ENCODE peak calls at places on chromosomes 5 and 9, in six cellular contexts. U is A549, B is bronchial epithelial cell, I is spleen, G is pancreas, V is uterus. W is an unnamed sample.

GRCh38 chr9:117448066-117448465 is 33.2 kb upstream of the ASTN2 start:
- DNase-seq in U (no peak), I (no peak), V (no peak), B (peak; percentile 3), G (no peak), W (no peak)

GRCh38 chr9:100602302-100602930 is 24.5 kb downstream of the CAVIN4 start:
- DNase-seq in G (no peak), I (no peak), B (peak; percentile 74), U (peak; percentile 64), V (no peak), W (no peak)

GRCh38 chr5:120304653-120305052 is 159.4 kb upstream of the PRR16 start:
- DNase-seq in U (no peak), I (no peak), B (peak; percentile 71), V (no peak), G (no peak), W (no peak)

GRCh38 chr5:136356747-136357469 is 8.4 kb downstream of the TRPC7 start:
- DNase-seq in V (no peak), B (no peak), G (no peak), I (peak; percentile 57), U (no peak), W (no peak)

GRCh38 chr9:116075191-116075590 is 78.4 kb upstream of the PAPPA start:
- DNase-seq in B (peak; percentile 77), I (no peak), U (peak; percentile 38), V (no peak), G (no peak), W (peak; percentile 12)

GRCh38 chr5:146967646-146968045 is 89.1 kb upstream of the PPP2R2B start:
- DNase-seq in U (no peak), I (no peak), G (no peak), B (no peak), V (no peak), W (no peak)

GRCh38 chr9:121888438-121888775 is 204.7 kb downstream of the TTLL11 start:
- DNase-seq in I (no peak), V (no peak), B (no peak), U (peak; percentile 26), G (no peak), W (peak; percentile 86)

GRCh38 chr5:173396311-173396993 is 68.2 kb upstream of the STC2 start:
- DNase-seq in V (no peak), B (no peak), U (peak; percentile 20), I (no peak), G (no peak), W (no peak)

GRCh38 chr5:159052282-159053011 is 47.3 kb downstream of the EBF1 start:
- DNase-seq in V (no peak), B (no peak), U (no peak), G (no peak), I (no peak), W (no peak)

GRCh38 chr5:159051431-159052281 is 48.1 kb downstream of the EBF1 start:
- DNase-seq in G (no peak), U (no peak), V (peak; percentile 56), B (no peak), I (peak; percentile 88), W (no peak)

GRCh38 chr5:159048298-159048697 is 51.4 kb downstream of the EBF1 start:
- DNase-seq in G (no peak), V (no peak), B (no peak), U (peak; percentile 4), I (no peak), W (no peak)

GRCh38 chr5:159050408-159051091 is 49.2 kb downstream of the EBF1 start:
- DNase-seq in I (no peak), B (no peak), U (no peak), G (no peak), V (peak; percentile 34), W (peak; percentile 52)

GRCh38 chr5:159049844-159050318 is 49.8 kb downstream of the EBF1 start:
- DNase-seq in V (peak; percentile 44), B (peak; percentile 8), I (no peak), G (no peak), U (peak; percentile 10), W (peak; percentile 60)
- TF ChIP-seq CTCF in V (peak; percentile 62), B (peak; percentile 12), I (peak; percentile 38), G (no peak), U (peak; percentile 32), W (peak; percentile 62)

DNA sequence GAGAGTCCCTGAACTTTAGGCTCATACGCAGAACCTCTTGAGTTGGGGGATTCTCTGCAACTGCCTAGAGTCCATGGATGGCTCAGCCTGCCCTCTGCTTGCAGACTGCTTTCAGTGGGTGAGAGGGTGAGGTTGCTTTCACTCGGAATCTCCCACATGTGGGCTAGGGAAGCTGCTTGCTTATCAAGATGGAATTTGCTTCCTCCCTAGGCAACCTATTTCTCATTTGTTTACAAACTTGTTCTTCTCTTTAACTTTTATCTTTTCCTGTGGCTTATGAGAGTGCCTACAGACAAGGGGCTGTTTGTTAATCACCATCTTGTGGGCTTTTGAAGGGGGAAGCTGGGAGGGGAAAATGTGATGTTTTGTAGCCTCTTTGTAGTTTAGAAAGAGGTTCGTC is 10.0 kb downstream of the TLE4 start:
- DNase-seq in U (peak; percentile 11), V (no peak), B (peak; percentile 82), G (no peak), I (no peak), W (peak; percentile 62)
- H3K4me3 ChIP-seq in U (no peak overlapping the region), V (no peak overlapping the region), B (no peak overlapping the region), G (no peak overlapping the region), I (no peak overlapping the region), W (no peak overlapping the region)

DNA sequence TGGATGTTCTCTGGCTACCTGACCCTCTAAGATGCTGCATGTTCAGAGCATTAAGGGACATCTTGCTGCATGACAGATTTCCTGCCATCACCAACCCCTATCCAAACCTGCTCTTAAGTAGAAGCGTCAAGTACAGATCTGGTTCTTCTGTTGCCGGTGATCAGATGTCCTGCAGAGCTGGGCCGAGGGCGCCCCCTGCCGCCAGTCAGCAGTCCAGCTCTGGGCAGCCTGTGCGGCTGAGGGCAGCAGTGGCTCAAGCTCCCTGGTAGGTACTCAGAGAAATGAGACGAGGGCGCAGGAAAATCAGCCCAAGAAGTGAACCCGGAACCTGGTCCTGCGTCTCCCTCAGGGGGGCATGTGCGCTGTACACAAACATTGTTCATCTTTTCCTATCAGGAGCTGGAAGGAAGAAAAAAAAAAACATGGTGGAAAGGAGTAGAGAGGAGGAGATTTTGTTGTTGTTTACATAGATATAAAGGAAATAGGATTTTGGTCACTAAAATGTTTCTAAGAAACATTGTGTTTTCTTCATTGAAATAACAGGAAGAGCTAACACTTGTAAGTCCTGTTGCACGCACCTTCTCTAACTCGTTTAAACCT is 95.8 kb downstream of the CFAP90 start:
- DNase-seq in U (peak; percentile 72), I (no peak), V (no peak), G (peak; percentile 25), B (peak; percentile 49), W (no peak)
- TF ChIP-seq CTCF in U (peak; percentile 54), I (peak; percentile 37), V (peak; percentile 51), G (peak; percentile 51), B (peak; percentile 93), W (peak; percentile 80)

GRCh38 chr5:124655943-124656459 is 90.4 kb downstream of the ZNF608 start:
- DNase-seq in I (no peak), U (peak; percentile 91), B (peak; percentile 96), G (peak; percentile 63), V (no peak), W (peak; percentile 80)
- H3K4me3 ChIP-seq in I (no peak overlapping the region), U (peak overlapping the region; percentile 7), B (no peak overlapping the region), G (no peak overlapping the region), V (no peak overlapping the region), W (peak overlapping the region; percentile 14)

GRCh38 chr9:132644251-132644650 is 25.5 kb downstream of the DDX31 start:
- DNase-seq in U (peak; percentile 38), B (no peak), G (no peak), V (no peak), I (no peak), W (no peak)
- TF ChIP-seq CTCF in U (no peak), B (no peak), G (no peak), V (no peak), I (no peak), W (peak; percentile 14)